ENCODE peak calls at places on chromosomes 1 and 21, in ten cellular contexts. One of them, this sample, is unnamed.

GRCh38 chr1:161733526-161733925 is 12.2 kb downstream of the FCRLB start:
- DNase-seq in astrocyte of the spinal cord: peak
- DNase-seq in fibroblast of mammary gland: peak
- DNase-seq in mesenchymal stem cell: peak
- DNase-seq in vagina: no peak
- DNase-seq in A549: peak
- DNase-seq in kidney epithelial cell: no peak
- DNase-seq in cardiac fibroblast: peak
- DNase-seq in AG04450: peak
- DNase-seq in fibroblast of pulmonary artery: peak
- DNase-seq in this sample: peak

GRCh38 chr1:232983375-232983774 is 33.0 kb downstream of the NTPCR start:
- DNase-seq in astrocyte of the spinal cord: no peak
- DNase-seq in fibroblast of mammary gland: no peak
- DNase-seq in mesenchymal stem cell: no peak
- DNase-seq in vagina: peak
- DNase-seq in A549: no peak
- DNase-seq in kidney epithelial cell: no peak
- DNase-seq in cardiac fibroblast: no peak
- DNase-seq in AG04450: no peak
- DNase-seq in fibroblast of pulmonary artery: no peak
- DNase-seq in this sample: no peak

GRCh38 chr1:218377143-218377660 is 32.1 kb downstream of the TGFB2 start:
- DNase-seq in astrocyte of the spinal cord: peak
- DNase-seq in fibroblast of mammary gland: peak
- DNase-seq in mesenchymal stem cell: peak
- DNase-seq in vagina: no peak
- DNase-seq in A549: peak
- DNase-seq in kidney epithelial cell: peak
- DNase-seq in cardiac fibroblast: peak
- DNase-seq in AG04450: peak
- DNase-seq in fibroblast of pulmonary artery: peak
- DNase-seq in this sample: peak

GRCh38 chr1:33515607-33516006 is 43.2 kb downstream of the ZSCAN20 start:
- DNase-seq in astrocyte of the spinal cord: no peak
- DNase-seq in fibroblast of mammary gland: no peak
- DNase-seq in mesenchymal stem cell: no peak
- DNase-seq in vagina: no peak
- DNase-seq in A549: no peak
- DNase-seq in kidney epithelial cell: no peak
- DNase-seq in cardiac fibroblast: no peak
- DNase-seq in AG04450: no peak
- DNase-seq in fibroblast of pulmonary artery: no peak
- DNase-seq in this sample: no peak

GRCh38 chr1:208254862-208255261 is 10.7 kb upstream of the PLXNA2 start:
- DNase-seq in astrocyte of the spinal cord: peak
- DNase-seq in fibroblast of mammary gland: peak
- DNase-seq in mesenchymal stem cell: peak
- DNase-seq in vagina: no peak
- DNase-seq in A549: no peak
- DNase-seq in kidney epithelial cell: no peak
- DNase-seq in cardiac fibroblast: peak
- DNase-seq in AG04450: no peak
- DNase-seq in fibroblast of pulmonary artery: peak
- DNase-seq in this sample: peak

GRCh38 chr1:14137411-14138134 is 437.6 kb downstream of the PRDM2 start:
- DNase-seq in astrocyte of the spinal cord: no peak
- DNase-seq in fibroblast of mammary gland: no peak
- DNase-seq in mesenchymal stem cell: no peak
- DNase-seq in vagina: no peak
- DNase-seq in A549: no peak
- DNase-seq in kidney epithelial cell: no peak
- DNase-seq in cardiac fibroblast: no peak
- DNase-seq in AG04450: no peak
- DNase-seq in fibroblast of pulmonary artery: no peak
- DNase-seq in this sample: no peak

GRCh38 chr1:228280961-228281591 is 73.2 kb downstream of the OBSCN start:
- DNase-seq in astrocyte of the spinal cord: no peak
- DNase-seq in fibroblast of mammary gland: no peak
- DNase-seq in mesenchymal stem cell: no peak
- DNase-seq in vagina: no peak
- DNase-seq in A549: no peak
- DNase-seq in kidney epithelial cell: no peak
- DNase-seq in cardiac fibroblast: no peak
- DNase-seq in AG04450: no peak
- DNase-seq in fibroblast of pulmonary artery: no peak
- DNase-seq in this sample: no peak

GRCh38 chr1:145690587-145691558 is 16.3 kb downstream of the PDZK1 start:
- DNase-seq in astrocyte of the spinal cord: peak
- DNase-seq in fibroblast of mammary gland: peak
- DNase-seq in mesenchymal stem cell: peak
- DNase-seq in vagina: no peak
- DNase-seq in A549: no peak
- DNase-seq in kidney epithelial cell: no peak
- DNase-seq in cardiac fibroblast: peak
- DNase-seq in AG04450: peak
- DNase-seq in fibroblast of pulmonary artery: peak
- DNase-seq in this sample: peak

GRCh38 chr1:32223683-32224082 is 1.5 kb downstream of the EIF3I start:
- DNase-seq in astrocyte of the spinal cord: no peak
- DNase-seq in fibroblast of mammary gland: peak
- DNase-seq in mesenchymal stem cell: peak
- DNase-seq in vagina: no peak
- DNase-seq in A549: no peak
- DNase-seq in kidney epithelial cell: no peak
- DNase-seq in cardiac fibroblast: no peak
- DNase-seq in AG04450: no peak
- DNase-seq in fibroblast of pulmonary artery: no peak
- DNase-seq in this sample: no peak
- H3K4me3 ChIP-seq in astrocyte of the spinal cord: no peak
- H3K4me3 ChIP-seq in fibroblast of mammary gland: peak
- H3K4me3 ChIP-seq in mesenchymal stem cell: peak
- H3K4me3 ChIP-seq in vagina: peak
- H3K4me3 ChIP-seq in A549: peak
- H3K4me3 ChIP-seq in kidney epithelial cell: no peak
- H3K4me3 ChIP-seq in cardiac fibroblast: no peak
- H3K4me3 ChIP-seq in AG04450: no peak
- H3K4me3 ChIP-seq in fibroblast of pulmonary artery: no peak
- H3K4me3 ChIP-seq in this sample: no peak

GRCh38 chr21:43374228-43374885 is 52.6 kb downstream of the SIK1 start:
- DNase-seq in astrocyte of the spinal cord: no peak
- DNase-seq in fibroblast of mammary gland: no peak
- DNase-seq in mesenchymal stem cell: no peak
- DNase-seq in vagina: no peak
- DNase-seq in A549: no peak
- DNase-seq in kidney epithelial cell: no peak
- DNase-seq in cardiac fibroblast: no peak
- DNase-seq in AG04450: no peak
- DNase-seq in fibroblast of pulmonary artery: no peak
- DNase-seq in this sample: no peak

GRCh38 chr21:43373387-43374227 is 53.3 kb downstream of the SIK1 start:
- DNase-seq in astrocyte of the spinal cord: no peak
- DNase-seq in fibroblast of mammary gland: no peak
- DNase-seq in mesenchymal stem cell: no peak
- DNase-seq in vagina: no peak
- DNase-seq in A549: no peak
- DNase-seq in kidney epithelial cell: no peak
- DNase-seq in cardiac fibroblast: no peak
- DNase-seq in AG04450: no peak
- DNase-seq in fibroblast of pulmonary artery: no peak
- DNase-seq in this sample: no peak

GRCh38 chr21:43375827-43376795 is 50.8 kb downstream of the SIK1 start:
- DNase-seq in astrocyte of the spinal cord: no peak
- DNase-seq in fibroblast of mammary gland: no peak
- DNase-seq in mesenchymal stem cell: no peak
- DNase-seq in vagina: no peak
- DNase-seq in A549: no peak
- DNase-seq in kidney epithelial cell: no peak
- DNase-seq in cardiac fibroblast: no peak
- DNase-seq in AG04450: no peak
- DNase-seq in fibroblast of pulmonary artery: no peak
- DNase-seq in this sample: no peak

GRCh38 chr21:43372663-43373386 is 54.1 kb downstream of the SIK1 start:
- DNase-seq in astrocyte of the spinal cord: no peak
- DNase-seq in fibroblast of mammary gland: no peak
- DNase-seq in mesenchymal stem cell: no peak
- DNase-seq in vagina: no peak
- DNase-seq in A549: no peak
- DNase-seq in kidney epithelial cell: no peak
- DNase-seq in cardiac fibroblast: no peak
- DNase-seq in AG04450: no peak
- DNase-seq in fibroblast of pulmonary artery: no peak
- DNase-seq in this sample: no peak

DNA sequence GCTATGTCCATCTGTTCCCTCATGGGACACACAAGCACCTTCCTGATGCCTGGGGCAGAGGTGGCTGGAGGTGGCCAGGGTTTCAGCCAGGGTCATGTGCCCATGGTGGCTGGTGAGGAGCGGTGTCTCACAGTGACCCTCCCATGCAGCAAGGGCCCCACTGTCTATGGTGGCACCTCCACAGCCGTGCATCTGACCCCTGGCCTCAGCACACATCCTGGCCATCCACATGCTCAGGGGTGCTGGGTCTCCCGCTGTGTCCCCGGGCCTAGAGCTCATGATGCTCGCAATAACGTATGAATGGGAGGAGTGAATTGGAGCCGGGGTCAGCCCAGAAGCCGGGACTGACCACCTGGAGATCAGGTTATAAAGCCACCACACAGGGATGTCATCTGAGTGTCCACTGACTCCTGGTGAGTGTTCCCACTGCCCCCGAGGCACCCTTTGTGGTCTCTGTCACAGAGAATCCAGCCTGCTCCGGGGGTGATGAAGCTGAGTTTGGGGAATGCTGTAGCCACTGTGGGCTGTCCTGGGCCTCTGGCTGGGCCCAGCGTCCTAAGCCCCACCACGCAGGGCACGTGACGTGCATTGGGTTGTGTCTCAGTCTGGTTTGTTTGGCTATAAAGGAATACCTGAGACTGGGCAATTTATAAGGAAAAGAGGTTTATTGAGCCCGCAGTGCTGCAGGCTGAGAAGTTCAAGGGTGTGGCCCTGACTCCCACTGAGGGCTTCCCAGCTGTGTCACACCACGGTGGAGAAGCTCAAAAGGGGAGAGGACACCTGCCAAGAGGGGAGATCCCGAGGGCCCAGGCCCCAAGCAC is 51.7 kb downstream of the SIK1 start:
- DNase-seq in astrocyte of the spinal cord: no peak
- DNase-seq in fibroblast of mammary gland: no peak
- DNase-seq in mesenchymal stem cell: no peak
- DNase-seq in vagina: no peak
- DNase-seq in A549: no peak
- DNase-seq in kidney epithelial cell: no peak
- DNase-seq in cardiac fibroblast: no peak
- DNase-seq in AG04450: no peak
- DNase-seq in fibroblast of pulmonary artery: no peak
- DNase-seq in this sample: no peak
- H3K4me3 ChIP-seq in astrocyte of the spinal cord: no peak
- H3K4me3 ChIP-seq in fibroblast of mammary gland: no peak
- H3K4me3 ChIP-seq in mesenchymal stem cell: no peak
- H3K4me3 ChIP-seq in vagina: no peak
- H3K4me3 ChIP-seq in A549: no peak
- H3K4me3 ChIP-seq in kidney epithelial cell: no peak
- H3K4me3 ChIP-seq in cardiac fibroblast: no peak
- H3K4me3 ChIP-seq in AG04450: no peak
- H3K4me3 ChIP-seq in fibroblast of pulmonary artery: no peak
- H3K4me3 ChIP-seq in this sample: no peak

GRCh38 chr1:199752688-199753027 is 274.9 kb upstream of the NR5A2 start:
- DNase-seq in astrocyte of the spinal cord: no peak
- DNase-seq in fibroblast of mammary gland: no peak
- DNase-seq in mesenchymal stem cell: no peak
- DNase-seq in vagina: no peak
- DNase-seq in A549: no peak
- DNase-seq in kidney epithelial cell: no peak
- DNase-seq in cardiac fibroblast: no peak
- DNase-seq in AG04450: no peak
- DNase-seq in fibroblast of pulmonary artery: no peak
- DNase-seq in this sample: no peak

GRCh38 chr1:199753513-199753912 is 274.0 kb upstream of the NR5A2 start:
- DNase-seq in astrocyte of the spinal cord: no peak
- DNase-seq in fibroblast of mammary gland: no peak
- DNase-seq in mesenchymal stem cell: no peak
- DNase-seq in vagina: no peak
- DNase-seq in A549: no peak
- DNase-seq in kidney epithelial cell: no peak
- DNase-seq in cardiac fibroblast: no peak
- DNase-seq in AG04450: no peak
- DNase-seq in fibroblast of pulmonary artery: no peak
- DNase-seq in this sample: no peak

GRCh38 chr1:199747984-199748383 is 279.5 kb upstream of the NR5A2 start:
- DNase-seq in astrocyte of the spinal cord: no peak
- DNase-seq in fibroblast of mammary gland: no peak
- DNase-seq in mesenchymal stem cell: no peak
- DNase-seq in vagina: no peak
- DNase-seq in A549: no peak
- DNase-seq in kidney epithelial cell: no peak
- DNase-seq in cardiac fibroblast: no peak
- DNase-seq in AG04450: no peak
- DNase-seq in fibroblast of pulmonary artery: no peak
- DNase-seq in this sample: no peak

GRCh38 chr1:199751524-199751923 is 276.0 kb upstream of the NR5A2 start:
- DNase-seq in astrocyte of the spinal cord: no peak
- DNase-seq in fibroblast of mammary gland: no peak
- DNase-seq in mesenchymal stem cell: no peak
- DNase-seq in vagina: no peak
- DNase-seq in A549: no peak
- DNase-seq in kidney epithelial cell: no peak
- DNase-seq in cardiac fibroblast: no peak
- DNase-seq in AG04450: no peak
- DNase-seq in fibroblast of pulmonary artery: no peak
- DNase-seq in this sample: no peak

GRCh38 chr1:199751962-199752687 is 275.4 kb upstream of the NR5A2 start:
- DNase-seq in astrocyte of the spinal cord: no peak
- DNase-seq in fibroblast of mammary gland: no peak
- DNase-seq in mesenchymal stem cell: no peak
- DNase-seq in vagina: no peak
- DNase-seq in A549: no peak
- DNase-seq in kidney epithelial cell: no peak
- DNase-seq in cardiac fibroblast: no peak
- DNase-seq in AG04450: no peak
- DNase-seq in fibroblast of pulmonary artery: no peak
- DNase-seq in this sample: no peak
- H3K4me3 ChIP-seq in astrocyte of the spinal cord: no peak
- H3K4me3 ChIP-seq in fibroblast of mammary gland: no peak
- H3K4me3 ChIP-seq in mesenchymal stem cell: no peak
- H3K4me3 ChIP-seq in vagina: no peak
- H3K4me3 ChIP-seq in A549: no peak
- H3K4me3 ChIP-seq in kidney epithelial cell: no peak
- H3K4me3 ChIP-seq in cardiac fibroblast: no peak
- H3K4me3 ChIP-seq in AG04450: no peak
- H3K4me3 ChIP-seq in fibroblast of pulmonary artery: no peak
- H3K4me3 ChIP-seq in this sample: no peak

GRCh38 chr1:9273177-9273576 is 19.5 kb upstream of the SPSB1 start:
- DNase-seq in astrocyte of the spinal cord: no peak
- DNase-seq in fibroblast of mammary gland: no peak
- DNase-seq in mesenchymal stem cell: no peak
- DNase-seq in vagina: no peak
- DNase-seq in A549: no peak
- DNase-seq in kidney epithelial cell: no peak
- DNase-seq in cardiac fibroblast: no peak
- DNase-seq in AG04450: no peak
- DNase-seq in fibroblast of pulmonary artery: no peak
- DNase-seq in this sample: no peak

GRCh38 chr1:9275161-9275560 is 17.5 kb upstream of the SPSB1 start:
- DNase-seq in astrocyte of the spinal cord: no peak
- DNase-seq in fibroblast of mammary gland: no peak
- DNase-seq in mesenchymal stem cell: no peak
- DNase-seq in vagina: no peak
- DNase-seq in A549: no peak
- DNase-seq in kidney epithelial cell: no peak
- DNase-seq in cardiac fibroblast: no peak
- DNase-seq in AG04450: no peak
- DNase-seq in fibroblast of pulmonary artery: no peak
- DNase-seq in this sample: no peak

GRCh38 chr1:9278585-9279153 is 14.0 kb upstream of the SPSB1 start:
- DNase-seq in astrocyte of the spinal cord: no peak
- DNase-seq in fibroblast of mammary gland: no peak
- DNase-seq in mesenchymal stem cell: no peak
- DNase-seq in vagina: no peak
- DNase-seq in A549: no peak
- DNase-seq in kidney epithelial cell: no peak
- DNase-seq in cardiac fibroblast: no peak
- DNase-seq in AG04450: no peak
- DNase-seq in fibroblast of pulmonary artery: no peak
- DNase-seq in this sample: no peak

GRCh38 chr1:9278114-9278513 is 14.6 kb upstream of the SPSB1 start:
- DNase-seq in astrocyte of the spinal cord: no peak
- DNase-seq in fibroblast of mammary gland: no peak
- DNase-seq in mesenchymal stem cell: no peak
- DNase-seq in vagina: no peak
- DNase-seq in A549: no peak
- DNase-seq in kidney epithelial cell: no peak
- DNase-seq in cardiac fibroblast: no peak
- DNase-seq in AG04450: no peak
- DNase-seq in fibroblast of pulmonary artery: peak
- DNase-seq in this sample: no peak

GRCh38 chr1:9275567-9276034 is 17.1 kb upstream of the SPSB1 start:
- DNase-seq in astrocyte of the spinal cord: peak
- DNase-seq in fibroblast of mammary gland: peak
- DNase-seq in mesenchymal stem cell: peak
- DNase-seq in vagina: no peak
- DNase-seq in A549: no peak
- DNase-seq in kidney epithelial cell: peak
- DNase-seq in cardiac fibroblast: peak
- DNase-seq in AG04450: no peak
- DNase-seq in fibroblast of pulmonary artery: no peak
- DNase-seq in this sample: peak
- H3K4me3 ChIP-seq in astrocyte of the spinal cord: no peak
- H3K4me3 ChIP-seq in fibroblast of mammary gland: no peak
- H3K4me3 ChIP-seq in mesenchymal stem cell: peak
- H3K4me3 ChIP-seq in vagina: no peak
- H3K4me3 ChIP-seq in A549: no peak
- H3K4me3 ChIP-seq in kidney epithelial cell: no peak
- H3K4me3 ChIP-seq in cardiac fibroblast: no peak
- H3K4me3 ChIP-seq in AG04450: no peak
- H3K4me3 ChIP-seq in fibroblast of pulmonary artery: no peak
- H3K4me3 ChIP-seq in this sample: no peak

This sample was measured in skeletal muscle cell.